ENCODE peak calls at places on chromosome 1, in six cellular contexts. Z, S, R, E, N and A are unnamed samples.

GRCh38 chr1:18010945-18011344 is 96.7 kb upstream of the IGSF21 start:
- DNase-seq in S (no peak), E (no peak), N (no peak), Z (no peak), R (no peak), A (no peak)

GRCh38 chr1:14765773-14766172 is 167.3 kb downstream of the KAZN start:
- DNase-seq in S (no peak), Z (peak; percentile 80), R (no peak), E (peak; percentile 84), N (peak; percentile 73), A (no peak)

GRCh38 chr1:202279806-202280205 is 61.9 kb downstream of the UBE2T start:
- DNase-seq in S (no peak), N (no peak), E (no peak), Z (no peak), R (no peak), A (no peak)

GRCh38 chr1:4016351-4017130 is 116.5 kb upstream of the C1orf174 start:
- DNase-seq in S (no peak), N (no peak), E (no peak), R (no peak), Z (peak; percentile 6), A (no peak)

GRCh38 chr1:40901886-40902633 is 39.9 kb upstream of the CITED4 start:
- DNase-seq in S (no peak), Z (no peak), R (no peak), N (peak; percentile 56), E (peak; percentile 59), A (no peak)

GRCh38 chr1:50873458-50874187 is 86.4 kb downstream of the FAF1 start:
- DNase-seq in Z (peak; percentile 71), S (peak; percentile 63), N (peak; percentile 15), R (peak; percentile 62), E (no peak), A (peak; percentile 86)

GRCh38 chr1:28417441-28418277 is 48.1 kb downstream of the PHACTR4 start:
- DNase-seq in N (no peak), Z (peak; percentile 14), E (no peak), S (peak; percentile 26), R (no peak), A (no peak)

GRCh38 chr1:106276856-106277255 is 779.6 kb upstream of the PRMT6 start:
- DNase-seq in S (no peak), N (no peak), Z (no peak), E (no peak), R (no peak), A (no peak)

GRCh38 chr1:82179162-82179561 is 378.4 kb downstream of the ADGRL2 start:
- DNase-seq in E (no peak), N (no peak), R (no peak), S (no peak), Z (no peak), A (no peak)

GRCh38 chr1:237713886-237714285 is 176.8 kb downstream of the ZP4 start:
- DNase-seq in E (no peak), R (no peak), N (no peak), Z (no peak), S (no peak), A (no peak)